ENCODE peak calls at places on chromosome 20, in six cellular contexts. Z is stomach, U is breast epithelium, M is suprapubic skin, T is transverse colon, O is HepG2. L is an unnamed sample.

GRCh38 chr20:18986895-18987580 is 173.5 kb downstream of the SCP2D1 start:
- DNase-seq in Z (no peak), T (no peak), M (no peak), O (no peak), U (no peak), L (no peak)

GRCh38 chr20:31640259-31640658 is 2.5 kb downstream of the COX4I2 start:
- DNase-seq in T (no peak), M (no peak), U (no peak), O (no peak), Z (no peak), L (no peak)

GRCh38 chr20:17650816-17651760 is 31.0 kb downstream of the RRBP1 start:
- DNase-seq in Z (no peak), U (no peak), O (no peak), M (no peak), T (no peak), L (no peak)

GRCh38 chr20:11496382-11496781 is 421.3 kb upstream of the BTBD3 start:
- DNase-seq in M (no peak), Z (no peak), O (no peak), U (no peak), T (no peak), L (no peak)

GRCh38 chr20:10063482-10063881 is 28.7 kb downstream of the ANKEF1 start:
- DNase-seq in T (no peak), U (no peak), O (no peak), Z (no peak), M (no peak), L (no peak)

GRCh38 chr20:9617062-9617461 is 102.7 kb downstream of the LAMP5 start:
- DNase-seq in M (no peak), U (no peak), O (peak; percentile 67), T (peak; percentile 56), Z (peak; percentile 81), L (peak; percentile 65)

GRCh38 chr20:41072919-41073318 is 44.3 kb downstream of the TOP1 start:
- DNase-seq in U (no peak), Z (no peak), O (no peak), M (no peak), T (no peak), L (no peak)

GRCh38 chr20:3590164-3590563 is 73.0 kb downstream of the GFRA4 start:
- DNase-seq in T (no peak), Z (no peak), U (no peak), O (no peak), M (no peak), L (no peak)

GRCh38 chr20:10309326-10309725 is 90.7 kb downstream of the SNAP25 start:
- DNase-seq in U (no peak), Z (no peak), M (no peak), T (no peak), O (no peak), L (no peak)

GRCh38 chr20:33719277-33719988 is 677 bp downstream of the PXMP4 start:
- DNase-seq in T (peak; percentile 13), Z (no peak), O (no peak), U (no peak), M (no peak), L (no peak)

GRCh38 chr20:20360464-20360863 is 7.4 kb upstream of the INSM1 start:
- DNase-seq in U (no peak), O (peak; percentile 67), T (peak; percentile 54), Z (peak; percentile 45), M (no peak), L (peak; percentile 49)

GRCh38 chr20:41394081-41394480 is 27.5 kb upstream of the EMILIN3 start:
- DNase-seq in O (no peak), M (no peak), T (no peak), U (no peak), Z (no peak), L (no peak)

GRCh38 chr20:33474963-33475362 is 14.9 kb upstream of the CBFA2T2 start:
- DNase-seq in O (no peak), Z (no peak), U (no peak), M (no peak), T (no peak), L (no peak)

GRCh38 chr20:62009322-62009721 is 56.4 kb downstream of the TAF4 start:
- DNase-seq in Z (no peak), O (no peak), M (no peak), T (no peak), U (no peak), L (no peak)

GRCh38 chr20:48826883-48827771 is 672 bp downstream of the PREX1 start:
- DNase-seq in T (peak; percentile 19), U (no peak), Z (peak; percentile 37), M (no peak), O (no peak), L (no peak)

GRCh38 chr20:2692036-2692885 is at the start of gene EBF4:
- DNase-seq in Z (peak; percentile 55), M (peak; percentile 68), U (no peak), T (peak; percentile 47), O (no peak), L (peak; percentile 63)

GRCh38 chr20:41091926-41092325 is 45.4 kb upstream of the PLCG1 start:
- DNase-seq in Z (no peak), O (no peak), M (no peak), T (no peak), U (no peak), L (no peak)

GRCh38 chr20:46221271-46221670 is 87.0 kb downstream of the CDH22 start:
- DNase-seq in M (no peak), U (no peak), O (no peak), T (no peak), Z (no peak), L (no peak)

GRCh38 chr20:39851459-39851858 is 837.6 kb downstream of the MAFB start:
- DNase-seq in M (no peak), Z (no peak), T (no peak), O (no peak), U (no peak), L (no peak)

GRCh38 chr20:60256811-60257210 is 298.6 kb downstream of the CDH26 start:
- DNase-seq in O (no peak), U (no peak), T (no peak), M (no peak), Z (no peak), L (no peak)

GRCh38 chr20:47677314-47678129 is 107.8 kb downstream of the SULF2 start:
- DNase-seq in U (no peak), M (no peak), T (peak; percentile 42), O (peak; percentile 69), Z (peak; percentile 64), L (peak; percentile 46)

GRCh38 chr20:57450419-57450818 is 59.2 kb downstream of the RBM38 start:
- DNase-seq in U (no peak), T (peak; percentile 52), Z (peak; percentile 51), M (no peak), O (no peak), L (no peak)

GRCh38 chr20:56411759-56412472 is at the start of gene CASS4:
- DNase-seq in T (no peak), O (peak; percentile 68), M (no peak), Z (no peak), U (no peak), L (no peak)

GRCh38 chr20:19275038-19275629 is 62.7 kb downstream of the SLC24A3 start:
- DNase-seq in O (no peak), U (no peak), T (no peak), M (no peak), Z (no peak), L (no peak)

GRCh38 chr20:18252597-18253451 is 35.5 kb upstream of the ZNF133 start:
- DNase-seq in U (no peak), T (no peak), M (no peak), O (no peak), Z (no peak), L (peak; percentile 61)

GRCh38 chr20:54064939-54065338 is 5.5 kb downstream of the BCAS1 start:
- DNase-seq in Z (no peak), U (no peak), O (no peak), T (no peak), M (no peak), L (no peak)

GRCh38 chr20:51043811-51044210 is 20.9 kb upstream of the KCNG1 start:
- DNase-seq in Z (no peak), U (peak; percentile 19), T (no peak), O (no peak), M (no peak), L (no peak)

GRCh38 chr20:33790571-33790970 is 20.6 kb upstream of the CHMP4B start:
- DNase-seq in Z (peak; percentile 42), O (no peak), U (no peak), T (peak; percentile 88), M (no peak), L (no peak)

GRCh38 chr20:21102252-21102609 is 3.9 kb downstream of the LINC00237 start:
- DNase-seq in T (no peak), M (no peak), O (no peak), U (no peak), Z (no peak), L (no peak)

GRCh38 chr20:53034899-53035298 is 62.7 kb downstream of the TSHZ2 start:
- DNase-seq in O (no peak), T (no peak), Z (no peak), U (no peak), M (no peak), L (no peak)

GRCh38 chr20:53038328-53038727 is 66.2 kb downstream of the TSHZ2 start:
- DNase-seq in U (no peak), T (no peak), O (no peak), Z (no peak), M (no peak), L (no peak)

GRCh38 chr20:53037621-53038020 is 65.5 kb downstream of the TSHZ2 start:
- DNase-seq in M (no peak), O (no peak), Z (no peak), T (no peak), U (no peak), L (no peak)

GRCh38 chr20:53033176-53033575 is 61.0 kb downstream of the TSHZ2 start:
- DNase-seq in T (no peak), Z (no peak), U (no peak), O (no peak), M (no peak), L (no peak)

DNA sequence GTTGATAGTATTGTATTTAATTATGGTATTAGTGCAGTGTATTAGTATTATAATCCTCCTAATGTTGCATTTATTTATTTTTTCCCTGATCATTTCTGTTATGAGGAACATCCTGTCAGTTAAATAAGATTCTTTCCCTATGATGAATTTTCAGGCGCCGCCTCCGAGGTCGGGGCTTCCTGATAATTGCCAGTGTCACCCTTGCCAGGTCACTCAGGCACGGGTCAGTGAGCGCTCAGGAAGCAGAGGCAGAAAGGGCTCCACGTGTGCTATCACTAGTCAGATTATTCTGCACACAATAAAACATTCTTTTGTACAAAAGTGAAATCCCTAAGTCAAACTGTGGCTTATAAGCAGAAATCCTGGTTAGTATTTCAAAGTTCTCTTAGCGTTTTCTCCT is 64.8 kb downstream of the TSHZ2 start:
- DNase-seq in U (no peak), M (no peak), Z (no peak), O (no peak), T (no peak), L (no peak)
- H3K4me1 ChIP-seq in U (peaks cover 4% of the 10 kb centered on the region), M (peaks cover 25% of the 10 kb centered on the region), Z (no peaks in the 10 kb centered on the region), O (peaks cover 6% of the 10 kb centered on the region), T (no peaks in the 10 kb centered on the region), L (no peaks in the 10 kb centered on the region)

GRCh38 chr20:396619-397431 is 11.3 kb upstream of the RBCK1 start:
- DNase-seq in O (peak; percentile 99), M (no peak), T (no peak), Z (peak; percentile 73), U (no peak), L (peak; percentile 47)
- H3K27ac ChIP-seq in O (peak overlapping the region; percentile 87), M (no peak overlapping the region), T (no peak overlapping the region), Z (peak overlapping the region; percentile 69), U (no peak overlapping the region), L (peak overlapping the region; percentile 61)

GRCh38 chr20:63698739-63699465 is 2.5 kb downstream of the TNFRSF6B start:
- DNase-seq in U (peak; percentile 53), O (no peak), Z (no peak), T (peak; percentile 35), M (peak; percentile 77), L (no peak)
- TF ChIP-seq POLR2AphosphoS5 in U (no peak), O (peak; percentile 6), Z (peak; percentile 62), T (peak; percentile 23), M (no peak), L (no peak)

GRCh38 chr20:6768228-6769185 is 1.0 kb downstream of the BMP2 start:
- DNase-seq in Z (peak; percentile 32), T (peak; percentile 27), M (peak; percentile 69), U (no peak), O (no peak), L (peak; percentile 9)
- H3K4me1 ChIP-seq in Z (peaks cover 49% of the 10 kb centered on the region), T (peaks cover 36% of the 10 kb centered on the region), M (peaks cover 27% of the 10 kb centered on the region), U (no peaks in the 10 kb centered on the region), O (no peaks in the 10 kb centered on the region), L (no peaks in the 10 kb centered on the region)